ENCODE peak calls at places on chromosomes 4 and X, in nine cellular contexts. W, R, T, F, B, Y, A, S and U are unnamed samples.

GRCh38 chr4:169412046-169412445 is 141.3 kb upstream of the SH3RF1 start:
- DNase-seq in W (no peak), R (no peak), T (no peak), F (no peak), B (no peak), Y (no peak), A (no peak), S (peak; percentile 33), U (no peak)

GRCh38 chr4:141158219-141158618 is 24.9 kb upstream of the RNF150 start:
- DNase-seq in W (no peak), R (peak; percentile 51), T (peak; percentile 65), F (no peak), B (peak; percentile 25), Y (no peak), A (no peak), S (peak; percentile 52), U (no peak)

GRCh38 chr4:124757121-124757520 is 44.6 kb upstream of the ANKRD50 start:
- DNase-seq in W (no peak), R (peak; percentile 66), T (peak; percentile 23), F (no peak), B (no peak), Y (no peak), A (no peak), S (peak; percentile 1), U (no peak)

GRCh38 chr4:28229092-28229491 is 1368.5 kb downstream of the STIM2 start:
- DNase-seq in W (no peak), R (peak; percentile 86), T (peak; percentile 42), F (no peak), B (no peak), Y (no peak), A (no peak), S (peak; percentile 8), U (no peak)

GRCh38 chr4:138178566-138178965 is 63.6 kb downstream of the SLC7A11 start:
- DNase-seq in W (no peak), R (peak; percentile 42), T (no peak), F (no peak), B (no peak), Y (no peak), A (no peak), S (peak; percentile 5), U (no peak)

GRCh38 chr4:142379277-142380051 is 466.6 kb downstream of the INPP4B start:
- DNase-seq in W (no peak), R (peak; percentile 84), T (peak; percentile 86), F (no peak), B (no peak), Y (no peak), A (no peak), S (peak; percentile 71), U (no peak)

GRCh38 chr4:86963697-86964096 is 28.9 kb downstream of the AFF1 start:
- DNase-seq in W (no peak), R (peak; percentile 62), T (no peak), F (no peak), B (no peak), Y (no peak), A (no peak), S (no peak), U (no peak)

GRCh38 chrX:53184836-53185235 is 40.2 kb downstream of the KDM5C start:
- DNase-seq in W (no peak), R (peak; percentile 46), T (peak; percentile 61), F (no peak), B (no peak), Y (no peak), A (no peak), S (peak; percentile 7), U (no peak)

GRCh38 chrX:42934020-42934701 is 156.2 kb upstream of the PPP1R2C start:
- DNase-seq in W (no peak), R (no peak), T (peak; percentile 4), F (peak; percentile 58), B (peak; percentile 14), Y (no peak), A (no peak), S (no peak), U (peak; percentile 38)

GRCh38 chr4:97103252-97103651 is 1040.0 kb downstream of the STPG2 start:
- DNase-seq in W (no peak), R (no peak), T (no peak), F (no peak), B (no peak), Y (no peak), A (no peak), S (no peak), U (no peak)

GRCh38 chr4:1576961-1577814 is 106.9 kb downstream of the FAM53A start:
- DNase-seq in W (no peak), R (no peak), T (no peak), F (no peak), B (no peak), Y (no peak), A (no peak), S (no peak), U (no peak)
- TF ChIP-seq CTCF in W (no peak), R (no peak), T (no peak), F (no peak), B (no peak), Y (no peak), A (no peak), S (no peak), U (no peak)

GRCh38 chr4:87975466-87975865 is at the start of gene SPP1:
- DNase-seq in W (no peak), R (peak; percentile 12), T (peak; percentile 43), F (no peak), B (peak; percentile 20), Y (no peak), A (no peak), S (no peak), U (peak; percentile 37)
- TF ChIP-seq CTCF in W (no peak), R (no peak), T (peak; percentile 25), F (no peak), B (no peak), Y (no peak), A (no peak), S (no peak), U (no peak)

DNA sequence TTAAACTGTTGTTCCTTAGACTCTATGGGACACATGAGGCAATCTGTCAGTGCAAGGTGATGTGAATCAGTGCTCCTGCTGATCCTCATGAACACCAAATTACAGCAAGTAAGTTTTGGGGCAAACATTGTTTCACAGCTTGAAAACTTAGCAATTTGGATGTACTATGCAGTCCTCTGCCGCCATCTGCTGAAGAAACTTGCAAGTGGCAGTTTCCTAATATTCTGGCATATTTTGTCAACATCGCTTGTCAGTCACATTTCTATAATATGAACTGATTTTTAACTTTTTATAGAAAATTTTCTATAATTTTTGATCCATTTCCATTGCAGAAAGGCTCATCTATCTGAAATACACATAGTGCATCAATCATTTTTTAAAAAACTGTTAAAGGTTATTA is 56.3 kb downstream of the ZAR1 start:
- DNase-seq in W (no peak), R (peak; percentile 57), T (peak; percentile 75), F (no peak), B (no peak), Y (no peak), A (peak; percentile 8), S (peak; percentile 5), U (peak; percentile 55)
- TF ChIP-seq CTCF in W (peak; percentile 15), R (peak; percentile 76), T (peak; percentile 90), F (peak; percentile 47), B (peak; percentile 51), Y (peak; percentile 33), A (peak; percentile 57), S (peak; percentile 67), U (peak; percentile 56)

GRCh38 chrX:152343306-152343705 is 107.8 kb downstream of the GABRA3 start:
- DNase-seq in W (no peak), R (peak; percentile 1), T (no peak), F (no peak), B (no peak), Y (no peak), A (no peak), S (peak; percentile 3), U (no peak)
- TF ChIP-seq CTCF in W (no peak), R (no peak), T (no peak), F (no peak), B (no peak), Y (no peak), A (no peak), S (no peak), U (no peak)

GRCh38 chr4:55409468-55410171 is 13.9 kb downstream of the TMEM165 start:
- DNase-seq in W (no peak), R (peak; percentile 57), T (peak; percentile 67), F (peak; percentile 75), B (peak; percentile 25), Y (no peak), A (no peak), S (no peak), U (no peak)
- TF ChIP-seq CTCF in W (peak; percentile 25), R (peak; percentile 23), T (peak; percentile 54), F (peak; percentile 73), B (peak; percentile 58), Y (no peak), A (peak; percentile 58), S (no peak), U (no peak)

GRCh38 chrX:130124577-130124976 is 14.3 kb upstream of the ELF4 start:
- DNase-seq in W (no peak), R (no peak), T (no peak), F (no peak), B (no peak), Y (no peak), A (no peak), S (no peak), U (no peak)
- TF ChIP-seq CTCF in W (no peak), R (no peak), T (no peak), F (no peak), B (no peak), Y (no peak), A (no peak), S (no peak), U (no peak)

GRCh38 chrX:135973025-135973547 is 702 bp downstream of the MMGT1 start:
- DNase-seq in W (no peak), R (peak; percentile 44), T (peak; percentile 30), F (no peak), B (no peak), Y (no peak), A (no peak), S (no peak), U (peak; percentile 16)
- TF ChIP-seq CTCF in W (no peak), R (peak; percentile 17), T (peak; percentile 26), F (peak; percentile 5), B (no peak), Y (no peak), A (no peak), S (no peak), U (no peak)

DNA sequence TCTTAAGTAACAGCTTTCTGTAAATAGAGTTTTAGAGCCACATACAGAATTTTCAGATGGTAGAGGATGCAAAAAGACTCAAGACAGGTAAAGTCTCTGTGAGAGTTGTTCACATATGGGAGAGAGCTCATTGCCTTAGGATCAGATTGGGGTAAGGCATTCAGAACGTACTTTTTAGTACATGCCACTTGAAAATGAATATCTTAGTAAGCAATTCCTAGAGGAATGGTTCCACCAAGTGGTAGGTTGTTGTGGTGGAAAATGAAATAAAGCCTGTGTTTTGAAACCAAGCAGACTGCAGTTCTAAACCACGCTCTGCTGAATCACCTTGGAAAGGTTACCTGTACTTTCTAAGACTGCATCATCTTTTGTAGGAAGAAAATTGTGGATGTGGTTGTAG is 547.0 kb upstream of the LCORL start:
- DNase-seq in W (no peak), R (peak; percentile 1), T (peak; percentile 15), F (no peak), B (no peak), Y (no peak), A (no peak), S (no peak), U (no peak)
- TF ChIP-seq CTCF in W (no peak), R (no peak), T (no peak), F (no peak), B (no peak), Y (no peak), A (no peak), S (no peak), U (no peak)